ENCODE peak calls at places on chromosomes 2 and 18, in eight cellular contexts. One of them, this sample, is unnamed.
A peak's percentile ranks its signal among the peaks of the same experiment; 100 is the strongest.

GRCh38 chr18:60872434-60872833 is 460.8 kb upstream of the CDH20 start:
- DNase-seq in A549: no peak
- DNase-seq in IMR-90: no peak
- DNase-seq in K562: no peak
- DNase-seq in HepG2: no peak
- DNase-seq in GM12878: no peak
- DNase-seq in H1: no peak
- DNase-seq in SK-N-SH: no peak
- DNase-seq in this sample: no peak

GRCh38 chr18:47260138-47260923 is 8.9 kb upstream of the SKOR2 start:
- DNase-seq in A549: peak; percentile 28
- DNase-seq in IMR-90: peak; percentile 14
- DNase-seq in K562: peak; percentile 32
- DNase-seq in HepG2: peak; percentile 5
- DNase-seq in GM12878: no peak
- DNase-seq in H1: peak; percentile 95
- DNase-seq in SK-N-SH: peak; percentile 78
- DNase-seq in this sample: peak; percentile 93

GRCh38 chr2:198326431-198326830 is 522.0 kb downstream of the PLCL1 start:
- DNase-seq in A549: no peak
- DNase-seq in IMR-90: no peak
- DNase-seq in K562: no peak
- DNase-seq in HepG2: no peak
- DNase-seq in GM12878: no peak
- DNase-seq in H1: no peak
- DNase-seq in SK-N-SH: no peak
- DNase-seq in this sample: no peak

GRCh38 chr18:77165489-77166415 is 33.2 kb upstream of the MBP start:
- DNase-seq in A549: no peak
- DNase-seq in IMR-90: no peak
- DNase-seq in K562: no peak
- DNase-seq in HepG2: no peak
- DNase-seq in GM12878: no peak
- DNase-seq in H1: no peak
- DNase-seq in SK-N-SH: no peak
- DNase-seq in this sample: no peak

GRCh38 chr2:180776924-180777323 is 203.5 kb upstream of the UBE2E3 start:
- DNase-seq in A549: no peak
- DNase-seq in IMR-90: peak; percentile 34
- DNase-seq in K562: no peak
- DNase-seq in HepG2: no peak
- DNase-seq in GM12878: no peak
- DNase-seq in H1: no peak
- DNase-seq in SK-N-SH: no peak
- DNase-seq in this sample: no peak

GRCh38 chr2:30714811-30715709 is 92.2 kb downstream of the CAPN13 start:
- DNase-seq in A549: no peak
- DNase-seq in IMR-90: no peak
- DNase-seq in K562: no peak
- DNase-seq in HepG2: no peak
- DNase-seq in GM12878: no peak
- DNase-seq in H1: peak; percentile 41
- DNase-seq in SK-N-SH: no peak
- DNase-seq in this sample: no peak

GRCh38 chr2:42922293-42922692 is 129.9 kb upstream of the HAAO start:
- DNase-seq in A549: no peak
- DNase-seq in IMR-90: no peak
- DNase-seq in K562: no peak
- DNase-seq in HepG2: no peak
- DNase-seq in GM12878: no peak
- DNase-seq in H1: no peak
- DNase-seq in SK-N-SH: no peak
- DNase-seq in this sample: no peak

GRCh38 chr2:7029291-7030059 is 112.3 kb downstream of the RNF144A start:
- DNase-seq in A549: no peak
- DNase-seq in IMR-90: no peak
- DNase-seq in K562: no peak
- DNase-seq in HepG2: peak; percentile 19
- DNase-seq in GM12878: no peak
- DNase-seq in H1: no peak
- DNase-seq in SK-N-SH: no peak
- DNase-seq in this sample: no peak

GRCh38 chr2:24153478-24153877 is 21.4 kb upstream of the FAM228A start:
- DNase-seq in A549: no peak
- DNase-seq in IMR-90: no peak
- DNase-seq in K562: no peak
- DNase-seq in HepG2: no peak
- DNase-seq in GM12878: no peak
- DNase-seq in H1: no peak
- DNase-seq in SK-N-SH: no peak
- DNase-seq in this sample: no peak

GRCh38 chr2:151775057-151775740 is 40.9 kb upstream of the NEB start:
- DNase-seq in A549: no peak
- DNase-seq in IMR-90: peak; percentile 17
- DNase-seq in K562: peak; percentile 37
- DNase-seq in HepG2: no peak
- DNase-seq in GM12878: no peak
- DNase-seq in H1: no peak
- DNase-seq in SK-N-SH: no peak
- DNase-seq in this sample: no peak

GRCh38 chr18:46660955-46661749 is 4.1 kb upstream of the LOXHD1 start:
- DNase-seq in A549: no peak
- DNase-seq in IMR-90: peak; percentile 31
- DNase-seq in K562: no peak
- DNase-seq in HepG2: peak; percentile 4
- DNase-seq in GM12878: no peak
- DNase-seq in H1: peak; percentile 65
- DNase-seq in SK-N-SH: peak; percentile 48
- DNase-seq in this sample: peak; percentile 67

GRCh38 chr2:143513081-143513480 is 383.9 kb downstream of the ARHGAP15 start:
- DNase-seq in A549: peak; percentile 3
- DNase-seq in IMR-90: peak; percentile 75
- DNase-seq in K562: peak; percentile 37
- DNase-seq in HepG2: peak; percentile 16
- DNase-seq in GM12878: peak; percentile 5
- DNase-seq in H1: peak; percentile 53
- DNase-seq in SK-N-SH: peak; percentile 27
- DNase-seq in this sample: peak; percentile 43

GRCh38 chr2:239177325-239177724 is 223.5 kb downstream of the HDAC4 start:
- DNase-seq in A549: no peak
- DNase-seq in IMR-90: no peak
- DNase-seq in K562: no peak
- DNase-seq in HepG2: no peak
- DNase-seq in GM12878: no peak
- DNase-seq in H1: no peak
- DNase-seq in SK-N-SH: no peak
- DNase-seq in this sample: no peak

GRCh38 chr2:207223051-207223450 is 57.3 kb upstream of the KLF7 start:
- DNase-seq in A549: no peak
- DNase-seq in IMR-90: peak; percentile 87
- DNase-seq in K562: no peak
- DNase-seq in HepG2: no peak
- DNase-seq in GM12878: peak; percentile 41
- DNase-seq in H1: no peak
- DNase-seq in SK-N-SH: no peak
- DNase-seq in this sample: no peak

GRCh38 chr2:31299547-31299946 is 65.6 kb downstream of the EHD3 start:
- DNase-seq in A549: no peak
- DNase-seq in IMR-90: no peak
- DNase-seq in K562: no peak
- DNase-seq in HepG2: no peak
- DNase-seq in GM12878: no peak
- DNase-seq in H1: no peak
- DNase-seq in SK-N-SH: no peak
- DNase-seq in this sample: no peak

GRCh38 chr18:8960740-8961657 is 141.5 kb upstream of the NDUFV2 start:
- DNase-seq in A549: peak; percentile 71
- DNase-seq in IMR-90: peak; percentile 86
- DNase-seq in K562: no peak
- DNase-seq in HepG2: peak; percentile 77
- DNase-seq in GM12878: no peak
- DNase-seq in H1: no peak
- DNase-seq in SK-N-SH: no peak
- DNase-seq in this sample: no peak

GRCh38 chr2:64143154-64144056 is 815 bp downstream of the PELI1 start:
- DNase-seq in A549: peak; percentile 26
- DNase-seq in IMR-90: peak; percentile 34
- DNase-seq in K562: peak; percentile 43
- DNase-seq in HepG2: peak; percentile 21
- DNase-seq in GM12878: no peak
- DNase-seq in H1: peak; percentile 66
- DNase-seq in SK-N-SH: peak; percentile 74
- DNase-seq in this sample: peak; percentile 53

GRCh38 chr2:8592736-8593135 is 89.1 kb upstream of the ID2 start:
- DNase-seq in A549: no peak
- DNase-seq in IMR-90: no peak
- DNase-seq in K562: no peak
- DNase-seq in HepG2: peak; percentile 36
- DNase-seq in GM12878: no peak
- DNase-seq in H1: no peak
- DNase-seq in SK-N-SH: no peak
- DNase-seq in this sample: no peak

GRCh38 chr18:48840491-48840877 is 110.3 kb downstream of the SMAD7 start:
- DNase-seq in A549: no peak
- DNase-seq in IMR-90: no peak
- DNase-seq in K562: no peak
- DNase-seq in HepG2: no peak
- DNase-seq in GM12878: no peak
- DNase-seq in H1: no peak
- DNase-seq in SK-N-SH: no peak
- DNase-seq in this sample: no peak

GRCh38 chr2:221446140-221446539 is 126.0 kb downstream of the EPHA4 start:
- DNase-seq in A549: no peak
- DNase-seq in IMR-90: no peak
- DNase-seq in K562: no peak
- DNase-seq in HepG2: no peak
- DNase-seq in GM12878: no peak
- DNase-seq in H1: no peak
- DNase-seq in SK-N-SH: no peak
- DNase-seq in this sample: no peak

GRCh38 chr2:221448086-221448856 is 123.8 kb downstream of the EPHA4 start:
- DNase-seq in A549: no peak
- DNase-seq in IMR-90: no peak
- DNase-seq in K562: no peak
- DNase-seq in HepG2: no peak
- DNase-seq in GM12878: no peak
- DNase-seq in H1: no peak
- DNase-seq in SK-N-SH: no peak
- DNase-seq in this sample: no peak

GRCh38 chr2:221448857-221449390 is 123.2 kb downstream of the EPHA4 start:
- DNase-seq in A549: no peak
- DNase-seq in IMR-90: no peak
- DNase-seq in K562: no peak
- DNase-seq in HepG2: no peak
- DNase-seq in GM12878: no peak
- DNase-seq in H1: no peak
- DNase-seq in SK-N-SH: no peak
- DNase-seq in this sample: no peak

GRCh38 chr2:221449406-221449805 is 122.7 kb downstream of the EPHA4 start:
- DNase-seq in A549: no peak
- DNase-seq in IMR-90: no peak
- DNase-seq in K562: no peak
- DNase-seq in HepG2: no peak
- DNase-seq in GM12878: no peak
- DNase-seq in H1: no peak
- DNase-seq in SK-N-SH: no peak
- DNase-seq in this sample: no peak

GRCh38 chr2:221447310-221447709 is 124.8 kb downstream of the EPHA4 start:
- DNase-seq in A549: no peak
- DNase-seq in IMR-90: peak; percentile 41
- DNase-seq in K562: no peak
- DNase-seq in HepG2: no peak
- DNase-seq in GM12878: no peak
- DNase-seq in H1: no peak
- DNase-seq in SK-N-SH: no peak
- DNase-seq in this sample: peak; percentile 20
- TF ChIP-seq USF2 in A549: no peak
- TF ChIP-seq USF2 in IMR-90: peak; percentile 44
- TF ChIP-seq USF2 in K562: no peak
- TF ChIP-seq USF2 in HepG2: no peak
- TF ChIP-seq USF2 in GM12878: no peak
- TF ChIP-seq USF2 in H1: peak; percentile 69
- TF ChIP-seq USF2 in SK-N-SH: no peak
- TF ChIP-seq USF2 in this sample: peak; percentile 68

GRCh38 chr2:39851691-39852110 is 72.6 kb upstream of the THUMPD2 start:
- DNase-seq in A549: no peak
- DNase-seq in IMR-90: peak; percentile 63
- DNase-seq in K562: no peak
- DNase-seq in HepG2: no peak
- DNase-seq in GM12878: no peak
- DNase-seq in H1: no peak
- DNase-seq in SK-N-SH: no peak
- DNase-seq in this sample: peak; percentile 26
- TF ChIP-seq USF2 in A549: no peak
- TF ChIP-seq USF2 in IMR-90: no peak
- TF ChIP-seq USF2 in K562: no peak
- TF ChIP-seq USF2 in HepG2: no peak
- TF ChIP-seq USF2 in GM12878: no peak
- TF ChIP-seq USF2 in H1: no peak
- TF ChIP-seq USF2 in SK-N-SH: no peak
- TF ChIP-seq USF2 in this sample: no peak

GRCh38 chr2:220930542-220931076 is 641.5 kb downstream of the EPHA4 start:
- DNase-seq in A549: no peak
- DNase-seq in IMR-90: peak; percentile 92
- DNase-seq in K562: no peak
- DNase-seq in HepG2: no peak
- DNase-seq in GM12878: no peak
- DNase-seq in H1: no peak
- DNase-seq in SK-N-SH: no peak
- DNase-seq in this sample: no peak

GRCh38 chr2:220936641-220937197 is 635.4 kb downstream of the EPHA4 start:
- DNase-seq in A549: no peak
- DNase-seq in IMR-90: no peak
- DNase-seq in K562: no peak
- DNase-seq in HepG2: peak; percentile 64
- DNase-seq in GM12878: no peak
- DNase-seq in H1: no peak
- DNase-seq in SK-N-SH: no peak
- DNase-seq in this sample: no peak

GRCh38 chr2:220931491-220931890 is 640.6 kb downstream of the EPHA4 start:
- DNase-seq in A549: no peak
- DNase-seq in IMR-90: no peak
- DNase-seq in K562: no peak
- DNase-seq in HepG2: no peak
- DNase-seq in GM12878: no peak
- DNase-seq in H1: no peak
- DNase-seq in SK-N-SH: no peak
- DNase-seq in this sample: no peak

GRCh38 chr2:220935789-220936321 is 636.2 kb downstream of the EPHA4 start:
- DNase-seq in A549: no peak
- DNase-seq in IMR-90: peak; percentile 9
- DNase-seq in K562: no peak
- DNase-seq in HepG2: no peak
- DNase-seq in GM12878: peak; percentile 3
- DNase-seq in H1: no peak
- DNase-seq in SK-N-SH: no peak
- DNase-seq in this sample: no peak

GRCh38 chr2:220932041-220932440 is 640.1 kb downstream of the EPHA4 start:
- DNase-seq in A549: no peak
- DNase-seq in IMR-90: no peak
- DNase-seq in K562: no peak
- DNase-seq in HepG2: no peak
- DNase-seq in GM12878: no peak
- DNase-seq in H1: no peak
- DNase-seq in SK-N-SH: no peak
- DNase-seq in this sample: no peak
- TF ChIP-seq USF2 in A549: no peak
- TF ChIP-seq USF2 in IMR-90: no peak
- TF ChIP-seq USF2 in K562: no peak
- TF ChIP-seq USF2 in HepG2: no peak
- TF ChIP-seq USF2 in GM12878: no peak
- TF ChIP-seq USF2 in H1: no peak
- TF ChIP-seq USF2 in SK-N-SH: no peak
- TF ChIP-seq USF2 in this sample: no peak

GRCh38 chr2:226738191-226738820 is 61.3 kb downstream of the IRS1 start:
- DNase-seq in A549: no peak
- DNase-seq in IMR-90: no peak
- DNase-seq in K562: no peak
- DNase-seq in HepG2: peak; percentile 16
- DNase-seq in GM12878: no peak
- DNase-seq in H1: no peak
- DNase-seq in SK-N-SH: no peak
- DNase-seq in this sample: no peak
- TF ChIP-seq USF2 in A549: no peak
- TF ChIP-seq USF2 in IMR-90: no peak
- TF ChIP-seq USF2 in K562: no peak
- TF ChIP-seq USF2 in HepG2: no peak
- TF ChIP-seq USF2 in GM12878: no peak
- TF ChIP-seq USF2 in H1: no peak
- TF ChIP-seq USF2 in SK-N-SH: no peak
- TF ChIP-seq USF2 in this sample: no peak